ENCODE peak calls at places on chromosomes 7 and 10, in five cellular contexts. One of them, this sample, is unnamed.

GRCh38 chr10:132199268-132199853 is 12.6 kb downstream of the DPYSL4 start:
- DNase-seq in MM.1S: no peak
- DNase-seq in uterus: no peak
- DNase-seq in NB4: no peak
- DNase-seq in cardiac muscle cell: no peak
- DNase-seq in this sample: peak; percentile 67

GRCh38 chr10:5532231-5532605 is 7.5 kb downstream of the CALML3 start:
- DNase-seq in MM.1S: no peak
- DNase-seq in uterus: no peak
- DNase-seq in NB4: no peak
- DNase-seq in cardiac muscle cell: no peak
- DNase-seq in this sample: no peak

GRCh38 chr10:129945941-129946760 is 17.9 kb downstream of the EBF3 start:
- DNase-seq in MM.1S: no peak
- DNase-seq in uterus: peak; percentile 71
- DNase-seq in NB4: no peak
- DNase-seq in cardiac muscle cell: no peak
- DNase-seq in this sample: no peak

GRCh38 chr7:90266808-90267207 is 21.8 kb downstream of the CFAP69 start:
- DNase-seq in MM.1S: no peak
- DNase-seq in uterus: peak; percentile 28
- DNase-seq in NB4: no peak
- DNase-seq in cardiac muscle cell: no peak
- DNase-seq in this sample: no peak

GRCh38 chr10:109862738-109863137 is 60.6 kb downstream of the XPNPEP1 start:
- DNase-seq in MM.1S: no peak
- DNase-seq in uterus: no peak
- DNase-seq in NB4: no peak
- DNase-seq in cardiac muscle cell: no peak
- DNase-seq in this sample: no peak

GRCh38 chr10:112792487-112793196 is 157.4 kb upstream of the TCF7L2 start:
- DNase-seq in MM.1S: no peak
- DNase-seq in uterus: peak; percentile 62
- DNase-seq in NB4: no peak
- DNase-seq in cardiac muscle cell: no peak
- DNase-seq in this sample: no peak

GRCh38 chr7:24477376-24477775 is 95.9 kb upstream of the PALS2 start:
- DNase-seq in MM.1S: no peak
- DNase-seq in uterus: no peak
- DNase-seq in NB4: no peak
- DNase-seq in cardiac muscle cell: no peak
- DNase-seq in this sample: no peak

GRCh38 chr10:66931340-66931948 is 5.6 kb downstream of the LRRTM3 start:
- DNase-seq in MM.1S: peak; percentile 57
- DNase-seq in uterus: no peak
- DNase-seq in NB4: peak; percentile 71
- DNase-seq in cardiac muscle cell: peak; percentile 72
- DNase-seq in this sample: no peak

GRCh38 chr7:50303082-50303893 is 1.2 kb upstream of the IKZF1 start:
- DNase-seq in MM.1S: no peak
- DNase-seq in uterus: no peak
- DNase-seq in NB4: no peak
- DNase-seq in cardiac muscle cell: no peak
- DNase-seq in this sample: no peak

GRCh38 chr7:145696071-145696470 is 420.5 kb upstream of the CNTNAP2 start:
- DNase-seq in MM.1S: no peak
- DNase-seq in uterus: no peak
- DNase-seq in NB4: no peak
- DNase-seq in cardiac muscle cell: no peak
- DNase-seq in this sample: no peak

GRCh38 chr7:24343614-24344013 is 59.6 kb downstream of the NPY start:
- DNase-seq in MM.1S: no peak
- DNase-seq in uterus: no peak
- DNase-seq in NB4: no peak
- DNase-seq in cardiac muscle cell: no peak
- DNase-seq in this sample: no peak

GRCh38 chr10:76242956-76243355 is 811.5 kb downstream of the LRMDA start:
- DNase-seq in MM.1S: no peak
- DNase-seq in uterus: no peak
- DNase-seq in NB4: no peak
- DNase-seq in cardiac muscle cell: no peak
- DNase-seq in this sample: no peak

GRCh38 chr7:16916111-16916639 is 34.4 kb upstream of the AGR3 start:
- DNase-seq in MM.1S: no peak
- DNase-seq in uterus: no peak
- DNase-seq in NB4: peak; percentile 49
- DNase-seq in cardiac muscle cell: no peak
- DNase-seq in this sample: no peak

GRCh38 chr10:125157473-125157865 is 2.9 kb downstream of the CTBP2 start:
- DNase-seq in MM.1S: no peak
- DNase-seq in uterus: no peak
- DNase-seq in NB4: no peak
- DNase-seq in cardiac muscle cell: no peak
- DNase-seq in this sample: no peak

GRCh38 chr7:27095897-27096755 is at the start of gene HOXA1:
- DNase-seq in MM.1S: peak; percentile 75
- DNase-seq in uterus: peak; percentile 76
- DNase-seq in NB4: peak; percentile 98
- DNase-seq in cardiac muscle cell: peak; percentile 66
- DNase-seq in this sample: no peak
- TF ChIP-seq CTCF in MM.1S: no peak
- TF ChIP-seq CTCF in uterus: no peak
- TF ChIP-seq CTCF in NB4: no peak
- TF ChIP-seq CTCF in cardiac muscle cell: no peak
- TF ChIP-seq CTCF in this sample: no peak

DNA sequence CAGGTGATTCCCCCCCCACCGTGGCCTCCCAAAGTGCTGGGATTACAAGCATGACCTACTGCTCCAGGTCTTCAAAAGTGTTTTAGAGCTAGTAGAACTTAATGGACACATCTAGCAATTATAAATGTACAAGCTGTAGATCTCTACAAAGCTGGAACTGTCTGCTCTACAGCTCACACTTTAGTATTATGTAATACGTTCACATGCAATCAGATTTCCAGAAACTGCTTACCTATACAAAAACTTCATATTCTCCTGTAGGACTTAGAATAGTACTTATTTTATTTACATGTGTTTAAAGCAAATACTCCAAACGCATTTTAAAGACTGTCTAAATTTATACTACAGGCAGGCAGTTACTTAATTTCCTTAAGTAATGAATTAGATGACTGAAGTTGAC is 39.2 kb upstream of the ASL start:
- DNase-seq in MM.1S: no peak
- DNase-seq in uterus: no peak
- DNase-seq in NB4: no peak
- DNase-seq in cardiac muscle cell: no peak
- DNase-seq in this sample: no peak
- TF ChIP-seq CTCF in MM.1S: no peak
- TF ChIP-seq CTCF in uterus: no peak
- TF ChIP-seq CTCF in NB4: no peak
- TF ChIP-seq CTCF in cardiac muscle cell: no peak
- TF ChIP-seq CTCF in this sample: no peak

GRCh38 chr10:52566471-52567246 is 205.9 kb downstream of the MBL2 start:
- DNase-seq in MM.1S: peak; percentile 54
- DNase-seq in uterus: no peak
- DNase-seq in NB4: peak; percentile 16
- DNase-seq in cardiac muscle cell: peak; percentile 27
- DNase-seq in this sample: no peak
- TF ChIP-seq CTCF in MM.1S: peak; percentile 68
- TF ChIP-seq CTCF in uterus: no peak
- TF ChIP-seq CTCF in NB4: peak; percentile 47
- TF ChIP-seq CTCF in cardiac muscle cell: peak; percentile 66
- TF ChIP-seq CTCF in this sample: peak; percentile 93

DNA sequence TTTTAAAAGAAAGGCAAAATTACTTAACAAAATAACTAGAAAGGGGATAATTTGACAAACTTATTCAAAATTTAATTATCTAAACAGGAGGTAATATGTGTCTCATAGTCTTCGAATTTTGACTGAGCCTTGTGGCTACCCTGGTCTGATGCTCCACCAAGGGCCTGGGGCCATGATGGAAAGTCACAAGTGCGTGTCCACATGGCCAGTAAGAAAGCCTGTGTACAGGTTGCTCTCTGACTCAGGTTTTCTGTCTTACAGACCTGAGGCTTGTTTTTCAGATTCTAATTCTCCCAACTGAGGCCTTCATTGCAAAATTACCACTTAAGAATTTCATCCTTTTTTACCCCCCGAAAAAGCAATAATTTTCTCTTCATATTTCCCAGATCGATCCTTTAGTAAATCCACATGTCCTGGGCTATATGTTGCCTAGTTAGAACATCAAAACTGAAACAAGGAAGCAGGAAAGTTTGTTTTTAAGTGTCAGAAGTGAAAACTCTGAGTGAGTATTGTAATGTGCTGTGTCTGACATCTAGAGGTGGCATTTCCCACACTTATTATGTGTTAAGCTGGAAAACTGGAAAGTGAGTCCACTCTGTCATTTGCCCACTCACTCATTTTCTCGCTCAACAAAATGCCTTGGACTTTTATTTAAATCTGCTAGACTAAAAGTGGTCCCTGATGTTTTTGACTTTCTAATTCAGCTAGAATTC is 10.0 kb downstream of the CYP3A43 start:
- DNase-seq in MM.1S: peak; percentile 68
- DNase-seq in uterus: no peak
- DNase-seq in NB4: peak; percentile 32
- DNase-seq in cardiac muscle cell: no peak
- DNase-seq in this sample: no peak
- TF ChIP-seq CTCF in MM.1S: peak; percentile 61
- TF ChIP-seq CTCF in uterus: peak; percentile 33
- TF ChIP-seq CTCF in NB4: no peak
- TF ChIP-seq CTCF in cardiac muscle cell: no peak
- TF ChIP-seq CTCF in this sample: peak; percentile 54

GRCh38 chr7:112517487-112517886 is 36.7 kb downstream of the LSMEM1 start:
- DNase-seq in MM.1S: no peak
- DNase-seq in uterus: no peak
- DNase-seq in NB4: no peak
- DNase-seq in cardiac muscle cell: no peak
- DNase-seq in this sample: no peak

GRCh38 chr7:112520787-112521186 is 40.0 kb downstream of the LSMEM1 start:
- DNase-seq in MM.1S: no peak
- DNase-seq in uterus: no peak
- DNase-seq in NB4: no peak
- DNase-seq in cardiac muscle cell: no peak
- DNase-seq in this sample: no peak

GRCh38 chr7:112511451-112512220 is 30.8 kb downstream of the LSMEM1 start:
- DNase-seq in MM.1S: no peak
- DNase-seq in uterus: no peak
- DNase-seq in NB4: no peak
- DNase-seq in cardiac muscle cell: no peak
- DNase-seq in this sample: no peak

GRCh38 chr7:112510743-112511110 is 29.9 kb downstream of the LSMEM1 start:
- DNase-seq in MM.1S: no peak
- DNase-seq in uterus: no peak
- DNase-seq in NB4: no peak
- DNase-seq in cardiac muscle cell: no peak
- DNase-seq in this sample: no peak

DNA sequence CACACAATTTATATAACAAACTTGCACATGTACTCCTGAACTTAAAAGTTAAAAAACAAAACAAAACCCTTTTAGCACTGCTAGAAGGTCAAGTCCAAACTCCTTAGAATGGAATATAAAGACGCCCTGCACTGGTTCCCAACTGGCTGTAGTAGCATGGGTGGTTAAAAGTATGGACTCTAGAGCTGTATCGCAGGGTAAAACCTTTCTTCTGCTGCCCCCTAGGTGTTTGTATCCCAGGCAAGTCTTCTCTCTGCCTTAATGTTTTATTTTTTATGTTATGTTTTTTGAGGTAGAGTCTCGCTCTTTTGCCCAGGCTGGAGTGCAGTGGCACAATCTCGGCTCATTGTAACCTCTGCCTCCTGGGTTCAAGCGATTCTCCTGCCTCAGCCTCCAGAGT is 35.2 kb downstream of the LSMEM1 start:
- DNase-seq in MM.1S: no peak
- DNase-seq in uterus: no peak
- DNase-seq in NB4: peak; percentile 25
- DNase-seq in cardiac muscle cell: no peak
- DNase-seq in this sample: no peak
- TF ChIP-seq CTCF in MM.1S: no peak
- TF ChIP-seq CTCF in uterus: no peak
- TF ChIP-seq CTCF in NB4: no peak
- TF ChIP-seq CTCF in cardiac muscle cell: no peak
- TF ChIP-seq CTCF in this sample: peak; percentile 21

DNA sequence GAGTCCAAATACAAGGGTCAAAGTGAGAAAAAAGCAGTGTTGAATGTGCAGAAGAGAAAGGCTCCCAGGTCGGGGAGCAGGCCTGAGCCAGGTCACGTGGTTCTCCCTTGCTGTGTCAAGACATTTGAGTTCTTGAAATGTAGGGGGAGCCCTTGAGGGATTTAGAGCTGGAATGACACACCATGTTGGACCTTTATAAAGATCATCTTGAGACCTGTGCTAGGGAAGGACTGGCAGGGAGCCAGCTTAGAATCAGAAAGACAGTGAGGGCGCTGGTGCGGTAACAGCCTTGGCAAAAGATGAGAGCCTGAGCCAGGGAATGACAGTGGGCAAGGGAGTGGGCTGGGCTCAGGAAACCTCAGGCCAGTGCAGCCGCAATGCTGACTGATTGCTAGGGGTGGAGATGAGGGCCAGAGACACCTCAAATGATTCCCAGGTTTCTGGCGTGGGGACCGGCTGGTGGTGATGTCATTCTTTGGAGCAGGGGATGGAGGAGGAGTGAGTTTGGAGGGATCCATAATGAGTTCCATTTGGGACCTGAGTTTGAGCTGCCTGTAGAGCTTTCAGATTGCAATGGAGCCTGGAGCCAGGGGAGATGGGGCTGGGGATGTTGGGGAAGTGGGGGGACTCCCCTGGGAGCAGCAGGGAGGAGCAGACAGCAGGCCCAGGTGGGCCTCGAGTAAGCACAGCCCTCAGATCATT is 120.2 kb downstream of the PTPN20 start:
- DNase-seq in MM.1S: no peak
- DNase-seq in uterus: no peak
- DNase-seq in NB4: peak; percentile 37
- DNase-seq in cardiac muscle cell: no peak
- DNase-seq in this sample: no peak
- TF ChIP-seq CTCF in MM.1S: no peak
- TF ChIP-seq CTCF in uterus: no peak
- TF ChIP-seq CTCF in NB4: peak; percentile 16
- TF ChIP-seq CTCF in cardiac muscle cell: peak; percentile 6
- TF ChIP-seq CTCF in this sample: peak; percentile 29

DNA sequence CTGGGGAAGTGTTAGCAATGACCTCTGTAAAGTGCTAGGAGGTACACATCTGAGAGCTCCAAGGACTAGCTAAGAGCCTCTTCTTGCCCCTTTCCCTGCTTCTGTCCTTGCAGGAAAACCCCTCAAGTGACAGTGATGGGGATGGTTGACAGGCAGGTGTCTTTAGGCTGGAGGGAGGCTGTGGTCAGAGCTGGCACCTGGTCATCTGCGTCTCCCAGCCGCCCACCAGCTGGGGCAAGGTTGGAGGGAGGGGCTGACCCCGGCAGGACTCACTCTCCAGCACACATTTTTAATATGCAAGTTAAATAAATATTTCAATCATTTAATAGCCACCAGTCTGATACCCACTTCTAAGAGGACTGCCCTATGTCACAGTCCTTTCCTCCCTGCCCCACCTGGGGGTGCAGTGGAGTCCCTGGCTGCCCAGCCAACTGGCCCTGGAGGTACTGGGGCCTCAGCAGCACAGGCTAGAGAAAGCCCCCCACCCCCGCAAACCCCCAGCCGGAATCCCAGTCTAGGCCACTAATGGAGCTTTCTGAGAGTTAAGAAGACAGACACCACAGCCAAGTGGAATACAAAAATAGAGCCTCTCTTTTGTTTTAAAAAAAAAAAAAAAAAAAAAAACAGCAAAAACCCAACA is 6.3 kb downstream of the FGF8 start:
- DNase-seq in MM.1S: no peak
- DNase-seq in uterus: no peak
- DNase-seq in NB4: no peak
- DNase-seq in cardiac muscle cell: no peak
- DNase-seq in this sample: no peak
- TF ChIP-seq CTCF in MM.1S: no peak
- TF ChIP-seq CTCF in uterus: no peak
- TF ChIP-seq CTCF in NB4: no peak
- TF ChIP-seq CTCF in cardiac muscle cell: no peak
- TF ChIP-seq CTCF in this sample: no peak